ENCODE peak calls at places on chromosomes 2 and 18, in five cellular contexts. R is foreskin fibroblast, S is tibial artery, X is lung, W is heart left ventricle. G is an unnamed sample.

GRCh38 chr18:36328385-36328858 is 30.9 kb downstream of the FHOD3 start:
- DNase-seq in R (no peak), S (no peak), X (peak; percentile 22), W (no peak), G (no peak)

GRCh38 chr2:105744909-105745853 is at the start of gene NCK2:
- DNase-seq in R (no peak), S (no peak), X (no peak), W (peak; percentile 38), G (peak; percentile 38)

GRCh38 chr2:5695641-5696350 is 3.6 kb downstream of the SOX11 start:
- DNase-seq in R (no peak), S (no peak), X (no peak), W (peak; percentile 23), G (no peak)

GRCh38 chr2:9883897-9884296 is 40.6 kb downstream of the TAF1B start:
- DNase-seq in R (no peak), S (no peak), X (no peak), W (peak; percentile 19), G (no peak)

GRCh38 chr2:137123241-137123640 is 357.9 kb downstream of the THSD7B start:
- DNase-seq in R (peak; percentile 7), S (no peak), X (no peak), W (no peak), G (no peak)

GRCh38 chr18:51250006-51250405 is 52.5 kb upstream of the MEX3C start:
- DNase-seq in R (no peak), S (no peak), X (no peak), W (no peak), G (no peak)

GRCh38 chr2:207163053-207163814 is 2.5 kb downstream of the KLF7 start:
- DNase-seq in R (peak; percentile 78), S (peak; percentile 56), X (no peak), W (peak; percentile 27), G (no peak)

GRCh38 chr18:72830109-72830508 is 37.7 kb downstream of the NETO1 start:
- DNase-seq in R (peak; percentile 12), S (no peak), X (no peak), W (peak; percentile 67), G (peak; percentile 50)

GRCh38 chr2:27781496-27781895 is 10.0 kb downstream of the MRPL33 start:
- DNase-seq in R (no peak), S (no peak), X (no peak), W (no peak), G (no peak)

GRCh38 chr2:50658883-50659282 is 373.0 kb downstream of the NRXN1 start:
- DNase-seq in R (no peak), S (no peak), X (no peak), W (no peak), G (no peak)

GRCh38 chr2:40283111-40283909 is 168.6 kb downstream of the SLC8A1 start:
- DNase-seq in R (no peak), S (no peak), X (no peak), W (no peak), G (no peak)

GRCh38 chr18:13543811-13544732 is 182.3 kb downstream of the FAM210A start:
- DNase-seq in R (no peak), S (no peak), X (no peak), W (no peak), G (no peak)

GRCh38 chr2:3189076-3189591 is 188.5 kb downstream of the EIPR1 start:
- DNase-seq in R (no peak), S (no peak), X (no peak), W (no peak), G (no peak)

GRCh38 chr2:223460774-223461211 is 141.4 kb downstream of the SCG2 start:
- DNase-seq in R (peak; percentile 68), S (no peak), X (no peak), W (no peak), G (no peak)

DNA sequence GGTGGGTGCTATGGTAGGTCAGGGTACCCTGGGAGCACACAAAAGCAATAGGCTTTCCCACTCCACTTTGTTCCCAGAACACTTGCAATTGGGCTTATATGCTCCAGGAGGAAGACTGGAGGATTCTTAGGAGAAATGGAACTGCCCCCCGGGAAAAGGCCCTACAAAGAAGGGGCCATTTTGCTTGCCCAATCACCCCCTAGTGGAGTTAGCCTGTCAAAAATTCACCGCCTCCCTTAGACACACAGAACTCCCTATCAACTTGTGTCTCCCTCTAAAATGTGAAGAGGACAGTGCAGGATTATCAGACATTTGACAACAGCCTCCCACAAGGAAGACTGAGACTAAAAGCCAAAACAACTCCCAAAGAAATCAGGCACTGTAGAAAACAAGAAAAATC is 36.5 kb downstream of the NLRC4 start:
- DNase-seq in R (no peak), S (no peak), X (no peak), W (no peak), G (no peak)
- TF ChIP-seq CTCF in R (no peak), S (no peak), X (no peak), W (no peak), G (no peak)

GRCh38 chr18:45352874-45353273 is 262.4 kb upstream of the SLC14A2 start:
- DNase-seq in R (no peak), S (no peak), X (no peak), W (no peak), G (no peak)

GRCh38 chr18:45353530-45353929 is 261.7 kb upstream of the SLC14A2 start:
- DNase-seq in R (no peak), S (no peak), X (no peak), W (no peak), G (no peak)

GRCh38 chr18:45357681-45358470 is 257.4 kb upstream of the SLC14A2 start:
- DNase-seq in R (no peak), S (no peak), X (no peak), W (no peak), G (no peak)

GRCh38 chr18:45359275-45360009 is 255.8 kb upstream of the SLC14A2 start:
- DNase-seq in R (no peak), S (no peak), X (no peak), W (no peak), G (peak; percentile 55)

DNA sequence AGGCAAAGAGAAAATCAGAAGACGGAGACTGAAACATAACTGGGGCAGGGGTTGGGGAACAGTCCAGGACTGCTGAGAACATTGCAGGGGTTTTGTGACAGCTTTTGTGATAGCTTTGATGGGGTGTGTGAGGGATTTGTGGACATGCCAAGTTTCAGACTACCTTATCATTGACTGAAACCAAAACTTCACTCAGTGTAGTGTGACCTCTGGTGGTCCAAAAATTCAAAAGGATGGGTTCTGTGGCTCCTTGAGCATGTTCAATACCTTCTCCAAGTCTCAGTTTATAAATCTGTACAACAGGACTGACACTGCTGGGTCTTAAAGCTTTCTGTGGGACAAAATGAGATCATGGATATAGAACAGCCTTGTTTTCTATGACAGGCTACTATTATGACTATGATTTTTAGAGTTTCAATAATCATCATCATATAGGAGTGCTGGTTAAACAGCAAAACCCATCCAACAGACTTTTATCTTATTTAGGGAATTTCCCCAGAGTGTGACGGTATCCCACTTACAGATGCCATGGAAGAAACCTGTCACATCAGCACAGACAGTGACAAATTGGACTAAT is 259.2 kb upstream of the SLC14A2 start:
- DNase-seq in R (no peak), S (no peak), X (no peak), W (no peak), G (no peak)
- TF ChIP-seq CTCF in R (no peak), S (no peak), X (no peak), W (no peak), G (no peak)

DNA sequence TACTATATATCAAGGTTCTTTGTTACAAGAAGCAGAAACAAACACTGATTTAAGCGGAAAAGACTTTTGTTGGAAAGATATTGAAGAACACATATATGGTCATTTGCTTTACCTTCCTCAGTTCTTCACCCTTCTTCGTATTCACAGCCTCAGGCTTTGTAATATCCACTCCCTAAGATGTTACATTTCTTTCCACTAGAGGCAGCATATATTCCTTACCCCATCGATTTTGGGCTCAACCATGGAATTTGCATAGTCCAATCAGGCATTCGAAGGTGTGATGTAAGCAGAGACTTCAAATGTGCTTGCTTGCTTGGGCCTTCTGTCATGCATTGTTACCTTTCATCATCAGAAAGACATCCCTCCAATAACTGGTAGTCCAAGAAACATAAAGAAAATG is 287.4 kb downstream of the PID1 start:
- DNase-seq in R (no peak), S (no peak), X (no peak), W (no peak), G (no peak)
- TF ChIP-seq CTCF in R (no peak), S (no peak), X (no peak), W (no peak), G (no peak)

GRCh38 chr2:118186858-118187254 is 98.6 kb downstream of the INSIG2 start:
- DNase-seq in R (no peak), S (no peak), X (no peak), W (no peak), G (no peak)

GRCh38 chr2:118190365-118190916 is 102.2 kb downstream of the INSIG2 start:
- DNase-seq in R (no peak), S (no peak), X (no peak), W (no peak), G (no peak)

GRCh38 chr2:118186110-118186857 is 98.0 kb downstream of the INSIG2 start:
- DNase-seq in R (peak; percentile 79), S (peak; percentile 90), X (peak; percentile 80), W (peak; percentile 88), G (peak; percentile 88)

DNA sequence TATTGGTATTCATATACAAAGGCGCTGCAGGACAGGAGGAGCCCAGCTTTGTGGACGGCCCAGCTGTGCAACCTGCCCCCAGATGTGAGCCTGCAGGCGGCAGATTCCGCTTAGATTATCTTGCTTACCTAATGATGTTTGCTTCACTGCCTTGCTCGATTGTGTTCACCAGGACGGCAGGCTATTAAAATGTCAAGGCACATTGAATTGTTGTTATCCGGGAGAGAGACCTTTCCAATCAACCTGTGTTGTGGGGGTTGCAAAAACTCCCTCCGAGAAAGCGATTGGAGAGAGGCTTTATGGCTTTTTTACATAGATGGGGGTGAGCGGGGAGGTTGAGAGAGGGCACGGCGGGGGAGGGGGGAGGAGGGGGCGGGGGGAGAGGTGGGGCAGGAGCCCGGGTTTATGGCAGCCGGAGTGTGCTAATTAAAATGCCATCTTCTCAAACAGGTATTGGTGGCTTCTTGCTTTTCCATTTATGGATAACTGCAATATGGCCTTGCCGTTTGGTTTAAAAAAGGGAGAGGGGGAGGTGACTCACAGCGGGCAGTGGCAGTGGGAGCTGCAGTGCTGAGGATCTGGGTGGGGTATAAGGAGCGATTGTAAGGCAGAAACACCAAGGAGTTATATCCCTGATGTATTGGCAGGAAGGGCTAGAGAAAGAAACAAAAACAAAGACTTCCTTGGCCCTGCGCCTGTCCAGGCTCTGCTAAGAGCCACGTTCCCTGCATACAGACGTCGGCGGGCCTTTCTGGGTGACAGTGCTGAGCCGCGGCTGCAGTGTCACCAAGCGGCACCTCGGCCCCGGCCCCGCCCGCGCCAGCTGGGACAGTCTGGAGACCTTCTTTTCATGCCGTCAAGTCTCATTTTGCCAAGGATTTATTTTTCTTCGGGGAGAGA is 97.2 kb downstream of the INSIG2 start:
- DNase-seq in R (peak; percentile 8), S (peak; percentile 65), X (peak; percentile 58), W (peak; percentile 61), G (peak; percentile 56)
- TF ChIP-seq CTCF in R (no peak), S (no peak), X (no peak), W (no peak), G (no peak)

GRCh38 chr2:54176577-54176976 is 61.2 kb downstream of the ACYP2 start:
- DNase-seq in R (peak; percentile 43), S (peak; percentile 57), X (peak; percentile 53), W (peak; percentile 59), G (peak; percentile 53)
- TF ChIP-seq CTCF in R (peak; percentile 56), S (peak; percentile 37), X (peak; percentile 48), W (peak; percentile 20), G (peak; percentile 68)